ENCODE peak calls at places on chromosomes 12 and 14, in five cellular contexts. O, U, L, K and J are unnamed samples.

GRCh38 chr12:116534341-116535121 is 24.6 kb upstream of the MAP1LC3B2 start:
- DNase-seq in L (peak), O (peak), U (no peak), K (no peak), J (no peak)

GRCh38 chr14:64726585-64726890 is 22.3 kb downstream of the PLEKHG3 start:
- DNase-seq in U (no peak), L (peak), K (peak), O (peak), J (peak)

GRCh38 chr12:24240707-24241106 is 291.2 kb upstream of the SOX5 start:
- DNase-seq in U (no peak), L (no peak), K (no peak), O (no peak), J (no peak)

GRCh38 chr14:41549821-41550597 is 56.7 kb upstream of the LRFN5 start:
- DNase-seq in K (no peak), L (no peak), O (no peak), U (no peak), J (no peak)

GRCh38 chr12:2526371-2526770 is 268.4 kb upstream of the FKBP4 start:
- DNase-seq in U (no peak), K (no peak), L (no peak), O (no peak), J (no peak)

GRCh38 chr12:79546461-79547043 is 144.2 kb downstream of the PAWR start:
- DNase-seq in U (no peak), L (no peak), O (no peak), K (no peak), J (no peak)

GRCh38 chr14:106200539-106201310 is 674.3 kb downstream of the TMEM121 start:
- DNase-seq in U (no peak), L (no peak), O (no peak), K (no peak), J (no peak)

GRCh38 chr12:49055978-49056754 is 4.4 kb downstream of the KMT2D start:
- DNase-seq in K (no peak), U (no peak), L (peak), O (peak), J (peak)

GRCh38 chr14:54647378-54647777 is 80.5 kb downstream of the SAMD4A start:
- DNase-seq in U (no peak), L (no peak), O (peak), K (no peak), J (no peak)

GRCh38 chr14:76926521-76927251 is 100.5 kb downstream of the LRRC74A start:
- DNase-seq in U (no peak), O (peak), K (no peak), L (peak), J (peak)

GRCh38 chr12:70664463-70664862 is 27.2 kb upstream of the PTPRB start:
- DNase-seq in L (peak), U (peak), K (no peak), O (peak), J (no peak)

GRCh38 chr14:94040247-94040646 is 14.1 kb downstream of the OTUB2 start:
- DNase-seq in L (no peak), U (no peak), K (no peak), O (no peak), J (no peak)

GRCh38 chr14:59360923-59361794 is 104.0 kb downstream of the GPR135 start:
- DNase-seq in U (peak), L (no peak), O (peak), K (peak), J (no peak)

GRCh38 chr12:25557830-25558436 is 4.8 kb upstream of the LMNTD1 start:
- DNase-seq in O (peak), L (peak), U (no peak), K (no peak), J (no peak)

GRCh38 chr14:66624319-66624937 is 116.5 kb downstream of the GPHN start:
- DNase-seq in L (peak), U (peak), K (no peak), O (peak), J (peak)

GRCh38 chr14:92971601-92972180 is 48.7 kb downstream of the CHGA start:
- DNase-seq in L (no peak), U (no peak), K (peak), O (no peak), J (no peak)

GRCh38 chr12:88814789-88815188 is 234.5 kb upstream of the KITLG start:
- DNase-seq in U (no peak), O (no peak), K (no peak), L (no peak), J (no peak)

GRCh38 chr12:47226199-47226598 is 146.4 kb upstream of the AMIGO2 start:
- DNase-seq in O (no peak), K (no peak), U (no peak), L (no peak), J (no peak)

GRCh38 chr12:52204095-52204930 is 12.5 kb upstream of the KRT80 start:
- DNase-seq in K (peak), L (peak), U (no peak), O (peak), J (no peak)

GRCh38 chr14:65403231-65403630 is 9.3 kb upstream of the FUT8 start:
- DNase-seq in K (no peak), L (no peak), U (no peak), O (no peak), J (no peak)

GRCh38 chr14:101254805-101255764 is 306.2 kb upstream of the DIO3 start:
- DNase-seq in O (no peak), K (no peak), L (peak), U (no peak), J (no peak)

GRCh38 chr12:120234643-120235368 is 30.7 kb downstream of the PXN start:
- DNase-seq in O (peak), L (peak), K (peak), U (no peak), J (no peak)